ENCODE peak calls at places on chromosomes 6 and 20, in six cellular contexts. One of them, this sample, is unnamed.
A peak's percentile ranks its signal among the peaks of the same experiment; 100 is the strongest.

GRCh38 chr20:49916146-49917002 is 1.0 kb upstream of the SPATA2 start:
- DNase-seq in HuH-7: peak; percentile 97
- DNase-seq in fibroblast of mammary gland: peak; percentile 52
- DNase-seq in cardiac muscle cell: no peak
- DNase-seq in activated naive CD4-positive, alpha-beta T cell treated with anti-CD3 and anti-CD28 coated beads, Interleukin-2, amount 50 U/mL, for 16 hours: no peak
- DNase-seq in GDM1: no peak
- DNase-seq in this sample: no peak

GRCh38 chr20:16580127-16580526 is 6.9 kb upstream of the KIF16B start:
- DNase-seq in HuH-7: no peak
- DNase-seq in GDM1: no peak
- DNase-seq in cardiac muscle cell: peak; percentile 91
- DNase-seq in activated naive CD4-positive, alpha-beta T cell treated with anti-CD3 and anti-CD28 coated beads, Interleukin-2, amount 50 U/mL, for 16 hours: no peak
- DNase-seq in fibroblast of mammary gland: peak; percentile 90
- DNase-seq in this sample: no peak

GRCh38 chr20:32216396-32217142 is 8.9 kb downstream of the POFUT1 start:
- DNase-seq in fibroblast of mammary gland: no peak
- DNase-seq in activated naive CD4-positive, alpha-beta T cell treated with anti-CD3 and anti-CD28 coated beads, Interleukin-2, amount 50 U/mL, for 16 hours: no peak
- DNase-seq in HuH-7: peak; percentile 70
- DNase-seq in GDM1: no peak
- DNase-seq in cardiac muscle cell: no peak
- DNase-seq in this sample: no peak

GRCh38 chr6:122734529-122735203 is 44.9 kb upstream of the FABP7 start:
- DNase-seq in cardiac muscle cell: no peak
- DNase-seq in activated naive CD4-positive, alpha-beta T cell treated with anti-CD3 and anti-CD28 coated beads, Interleukin-2, amount 50 U/mL, for 16 hours: no peak
- DNase-seq in GDM1: no peak
- DNase-seq in fibroblast of mammary gland: no peak
- DNase-seq in HuH-7: no peak
- DNase-seq in this sample: no peak

GRCh38 chr6:149484733-149485700 is at the start of gene ZC3H12D:
- DNase-seq in activated naive CD4-positive, alpha-beta T cell treated with anti-CD3 and anti-CD28 coated beads, Interleukin-2, amount 50 U/mL, for 16 hours: peak; percentile 86
- DNase-seq in fibroblast of mammary gland: peak; percentile 37
- DNase-seq in GDM1: peak; percentile 9
- DNase-seq in cardiac muscle cell: peak; percentile 28
- DNase-seq in HuH-7: peak; percentile 87
- DNase-seq in this sample: peak; percentile 93

GRCh38 chr6:31300797-31301196 is 28.9 kb upstream of the HLA-C start:
- DNase-seq in cardiac muscle cell: no peak
- DNase-seq in fibroblast of mammary gland: no peak
- DNase-seq in GDM1: no peak
- DNase-seq in HuH-7: no peak
- DNase-seq in activated naive CD4-positive, alpha-beta T cell treated with anti-CD3 and anti-CD28 coated beads, Interleukin-2, amount 50 U/mL, for 16 hours: no peak
- DNase-seq in this sample: no peak

GRCh38 chr6:14622135-14622534 is 504.6 kb downstream of the CD83 start:
- DNase-seq in HuH-7: no peak
- DNase-seq in cardiac muscle cell: no peak
- DNase-seq in GDM1: no peak
- DNase-seq in activated naive CD4-positive, alpha-beta T cell treated with anti-CD3 and anti-CD28 coated beads, Interleukin-2, amount 50 U/mL, for 16 hours: no peak
- DNase-seq in fibroblast of mammary gland: no peak
- DNase-seq in this sample: no peak

GRCh38 chr6:96837138-96837971 is at the start of gene GPR63:
- DNase-seq in fibroblast of mammary gland: peak; percentile 50
- DNase-seq in HuH-7: peak; percentile 70
- DNase-seq in activated naive CD4-positive, alpha-beta T cell treated with anti-CD3 and anti-CD28 coated beads, Interleukin-2, amount 50 U/mL, for 16 hours: peak; percentile 64
- DNase-seq in GDM1: peak; percentile 20
- DNase-seq in cardiac muscle cell: peak; percentile 86
- DNase-seq in this sample: peak; percentile 92

GRCh38 chr6:34462561-34462971 is 3.3 kb upstream of the PACSIN1 start:
- DNase-seq in HuH-7: peak; percentile 50
- DNase-seq in fibroblast of mammary gland: peak; percentile 12
- DNase-seq in GDM1: no peak
- DNase-seq in activated naive CD4-positive, alpha-beta T cell treated with anti-CD3 and anti-CD28 coated beads, Interleukin-2, amount 50 U/mL, for 16 hours: no peak
- DNase-seq in cardiac muscle cell: peak; percentile 25
- DNase-seq in this sample: peak; percentile 51

GRCh38 chr6:139161169-139161568 is 26.3 kb downstream of the HECA start:
- DNase-seq in GDM1: no peak
- DNase-seq in activated naive CD4-positive, alpha-beta T cell treated with anti-CD3 and anti-CD28 coated beads, Interleukin-2, amount 50 U/mL, for 16 hours: peak; percentile 41
- DNase-seq in fibroblast of mammary gland: peak; percentile 61
- DNase-seq in cardiac muscle cell: no peak
- DNase-seq in HuH-7: peak; percentile 30
- DNase-seq in this sample: no peak

This sample was measured in KBM-7.